ENCODE peak calls at places on chromosomes 4 and X, in five cellular contexts. J, A, S, B and D are unnamed samples.
A peak's percentile ranks its signal among the peaks of the same experiment; 100 is the strongest.

GRCh38 chr4:123588631-123589223 is 192.1 kb downstream of the SPRY1 start:
- DNase-seq in J (no peak), A (no peak), S (peak; percentile 19), B (no peak), D (no peak)

GRCh38 chr4:142041788-142042187 is 405.4 kb downstream of the IL15 start:
- DNase-seq in J (no peak), A (no peak), S (no peak), B (no peak), D (no peak)

GRCh38 chr4:121692261-121692660 is 4.5 kb downstream of the ANXA5 start:
- DNase-seq in J (no peak), A (peak; percentile 26), S (no peak), B (no peak), D (no peak)

GRCh38 chr4:2763511-2763967 is 7.4 kb upstream of the TNIP2 start:
- DNase-seq in J (no peak), A (no peak), S (no peak), B (no peak), D (no peak)

GRCh38 chr4:101321481-101322042 is 25.8 kb downstream of the PPP3CA start:
- DNase-seq in J (no peak), A (no peak), S (no peak), B (no peak), D (no peak)

GRCh38 chr4:93267747-93268146 is 560.8 kb upstream of the ATOH1 start:
- DNase-seq in J (no peak), A (no peak), S (no peak), B (no peak), D (no peak)

GRCh38 chrX:41553688-41554087 is 106.5 kb downstream of the NYX start:
- DNase-seq in J (no peak), A (no peak), S (no peak), B (no peak), D (no peak)

GRCh38 chr4:105474110-105474518 is 252 bp upstream of the PPA2 start:
- DNase-seq in J (peak; percentile 93), A (peak; percentile 86), S (peak; percentile 96), B (peak; percentile 90), D (no peak)

GRCh38 chr4:82773049-82773448 is 25.5 kb downstream of the SCD5 start:
- DNase-seq in J (no peak), A (no peak), S (no peak), B (no peak), D (no peak)

GRCh38 chr4:150888625-150889024 is 126.5 kb downstream of the LRBA start:
- DNase-seq in J (no peak), A (no peak), S (no peak), B (no peak), D (no peak)

GRCh38 chr4:66590488-66591215 is 920.4 kb upstream of the EPHA5 start:
- DNase-seq in J (no peak), A (no peak), S (no peak), B (no peak), D (no peak)

GRCh38 chrX:1134156-1134555 is 78.3 kb downstream of the CRLF2 start:
- DNase-seq in J (peak; percentile 32), A (no peak), S (no peak), B (no peak), D (no peak)

GRCh38 chr4:67871867-67872266 is 11.9 kb downstream of the TMPRSS11D start:
- DNase-seq in J (no peak), A (peak; percentile 38), S (peak; percentile 58), B (no peak), D (peak; percentile 16)

GRCh38 chr4:189912170-189912569 is 28.5 kb upstream of the FRG1 start:
- DNase-seq in J (no peak), A (peak; percentile 10), S (no peak), B (no peak), D (no peak)

GRCh38 chr4:7904108-7904516 is 35.5 kb downstream of the AFAP1 start:
- DNase-seq in J (no peak), A (no peak), S (no peak), B (no peak), D (no peak)

GRCh38 chr4:27123769-27124124 is 263.1 kb downstream of the STIM2 start:
- DNase-seq in J (no peak), A (no peak), S (no peak), B (no peak), D (no peak)

GRCh38 chrX:49106930-49107329 is 16.6 kb downstream of the GPKOW start:
- DNase-seq in J (peak; percentile 47), A (peak; percentile 39), S (peak; percentile 38), B (peak; percentile 13), D (peak; percentile 20)

GRCh38 chr4:41204400-41204978 is 9.9 kb downstream of the APBB2 start:
- DNase-seq in J (no peak), A (peak; percentile 81), S (no peak), B (peak; percentile 46), D (no peak)

GRCh38 chr4:15888515-15888914 is 50.0 kb downstream of the FGFBP1 start:
- DNase-seq in J (no peak), A (no peak), S (no peak), B (no peak), D (no peak)

GRCh38 chr4:56148428-56148827 is 199.7 kb downstream of the CEP135 start:
- DNase-seq in J (no peak), A (no peak), S (no peak), B (no peak), D (no peak)

GRCh38 chrX:122565952-122566351 is 618.1 kb upstream of the GRIA3 start:
- DNase-seq in J (no peak), A (peak; percentile 39), S (peak; percentile 18), B (peak; percentile 7), D (peak; percentile 83)

GRCh38 chr4:138327334-138327733 is 85.2 kb upstream of the SLC7A11 start:
- DNase-seq in J (no peak), A (no peak), S (no peak), B (no peak), D (no peak)

GRCh38 chrX:45743081-45743533 is 542.4 kb upstream of the DIPK2B start:
- DNase-seq in J (no peak), A (peak; percentile 43), S (no peak), B (no peak), D (no peak)

GRCh38 chrX:108312938-108313337 is 125.3 kb downstream of the COL4A6 start:
- DNase-seq in J (no peak), A (peak; percentile 4), S (no peak), B (peak; percentile 20), D (no peak)

GRCh38 chrX:8913665-8914409 is 112.7 kb upstream of the FAM9A start:
- DNase-seq in J (no peak), A (no peak), S (no peak), B (peak; percentile 10), D (no peak)

GRCh38 chr4:133151681-133152329 is 2.7 kb downstream of the PCDH10 start:
- DNase-seq in J (peak; percentile 79), A (no peak), S (peak; percentile 58), B (no peak), D (no peak)

GRCh38 chr4:140937866-140938265 is 181.7 kb upstream of the TBC1D9 start:
- DNase-seq in J (no peak), A (no peak), S (no peak), B (no peak), D (no peak)

GRCh38 chr4:5511791-5512190 is 196.6 kb downstream of the EVC2 start:
- DNase-seq in J (no peak), A (no peak), S (no peak), B (no peak), D (no peak)